ENCODE peak calls at places on chromosomes 16 and 17, in ten cellular contexts. N is kidney; E is endodermal cell; J is LHCN-M2; T is erythroblast; K is IMR-90; O is right atrium auricular region; X is anterior cingulate cortex; Y is activated naive CD4-positive, alpha-beta T cell; R is memory B cell. V is an unnamed sample.

GRCh38 chr17:8012045-8012580 is 9.7 kb downstream of the GUCY2D start:
- DNase-seq in K (no peak), J (no peak), O (no peak), Y (no peak), T (no peak), E (no peak), N (no peak), X (no peak), R (no peak), V (no peak)

GRCh38 chr17:67221062-67221998 is 23.7 kb downstream of the HELZ start:
- DNase-seq in J (peak), O (no peak), X (no peak), K (peak), N (no peak), E (peak), Y (no peak), T (peak), R (no peak), V (no peak)

GRCh38 chr16:84332975-84333684 is 35.2 kb upstream of the ATP2C2 start:
- DNase-seq in E (peak), J (no peak), R (no peak), N (no peak), K (no peak), X (no peak), O (no peak), Y (no peak), T (no peak), V (no peak)

GRCh38 chr17:76905036-76905435 is 36.8 kb downstream of the MGAT5B start:
- DNase-seq in O (no peak), T (no peak), Y (no peak), J (no peak), E (no peak), K (no peak), R (no peak), N (peak), X (no peak), V (no peak)

GRCh38 chr16:77555101-77555500 is 120.3 kb upstream of the ADAMTS18 start:
- DNase-seq in J (no peak), T (no peak), K (no peak), N (no peak), O (no peak), Y (no peak), R (no peak), X (no peak), E (no peak), V (no peak)

GRCh38 chr17:31003225-31003866 is 32.5 kb downstream of the RNF135 start:
- DNase-seq in T (no peak), R (no peak), O (no peak), Y (no peak), K (no peak), N (no peak), E (no peak), X (no peak), J (no peak), V (no peak)

GRCh38 chr17:57720636-57721035 is 24.5 kb downstream of the CCDC182 start:
- DNase-seq in X (no peak), E (no peak), T (no peak), J (no peak), N (no peak), K (no peak), Y (no peak), R (no peak), O (no peak), V (no peak)

GRCh38 chr17:59167571-59168001 is 12.0 kb downstream of the PRR11 start:
- DNase-seq in R (no peak), N (no peak), O (no peak), X (no peak), K (peak), T (peak), E (peak), Y (no peak), J (no peak), V (peak)

GRCh38 chr17:17702370-17702769 is 21.1 kb downstream of the RAI1 start:
- DNase-seq in J (no peak), N (no peak), K (no peak), E (no peak), O (no peak), X (no peak), R (no peak), Y (no peak), T (peak), V (no peak)

GRCh38 chr17:45270828-45271418 is 9.0 kb upstream of the SPATA32 start:
- DNase-seq in R (peak), O (no peak), Y (peak), E (peak), N (peak), X (no peak), T (peak), K (no peak), J (no peak), V (no peak)

GRCh38 chr16:66459878-66460277 is 32.8 kb downstream of the BEAN1 start:
- DNase-seq in Y (no peak), E (peak), O (no peak), N (no peak), X (no peak), K (no peak), R (no peak), T (no peak), J (no peak), V (no peak)

GRCh38 chr17:60169921-60170817 is 20.4 kb downstream of the CA4 start:
- DNase-seq in T (no peak), E (peak), O (no peak), R (no peak), Y (no peak), N (no peak), X (no peak), J (peak), K (peak), V (no peak)

GRCh38 chr17:82240506-82241182 is 11.8 kb downstream of the SLC16A3 start:
- DNase-seq in J (no peak), E (peak), R (no peak), Y (no peak), O (no peak), K (no peak), X (no peak), N (peak), T (no peak), V (no peak)

GRCh38 chr17:13362341-13363122 is 239.2 kb downstream of the HS3ST3A1 start:
- DNase-seq in R (no peak), E (peak), Y (no peak), J (peak), N (no peak), O (no peak), X (no peak), T (no peak), K (peak), V (no peak)

GRCh38 chr17:78559749-78560368 is 17.3 kb downstream of the DNAH17 start:
- DNase-seq in R (no peak), T (no peak), X (no peak), N (no peak), J (no peak), K (no peak), Y (no peak), E (peak), O (no peak), V (no peak)

GRCh38 chr17:34596897-34597296 is 17.5 kb downstream of the TMEM132E start:
- DNase-seq in K (no peak), X (no peak), Y (no peak), J (no peak), N (no peak), R (no peak), O (no peak), E (peak), T (no peak), V (no peak)

GRCh38 chr16:75402821-75403475 is 30.4 kb downstream of the CFDP1 start:
- DNase-seq in T (peak), O (no peak), X (no peak), N (no peak), J (peak), Y (no peak), R (peak), K (peak), E (no peak), V (no peak)

GRCh38 chr17:37168731-37169353 is 206.9 kb upstream of the C17orf78 start:
- DNase-seq in X (no peak), K (no peak), T (no peak), O (no peak), Y (no peak), N (no peak), E (no peak), J (peak), R (no peak), V (no peak)

GRCh38 chr17:48541574-48542113 is 3.3 kb downstream of the HOXB2 start:
- DNase-seq in T (peak), Y (peak), R (no peak), N (peak), O (no peak), J (peak), K (peak), E (peak), X (no peak), V (no peak)

GRCh38 chr16:46748775-46749705 is 896 bp upstream of the MYLK3 start:
- DNase-seq in Y (no peak), N (no peak), E (peak), K (no peak), T (peak), O (no peak), X (no peak), J (no peak), R (no peak), V (no peak)

GRCh38 chr17:77218902-77219301 is 78.1 kb downstream of the SEC14L1 start:
- DNase-seq in T (no peak), O (no peak), N (no peak), R (no peak), E (no peak), Y (no peak), J (no peak), K (no peak), X (no peak), V (no peak)

GRCh38 chr17:59893617-59894100 is 738 bp downstream of the RPS6KB1 start:
- DNase-seq in E (no peak), R (no peak), N (no peak), Y (no peak), X (no peak), K (peak), J (peak), T (peak), O (no peak), V (no peak)

GRCh38 chr16:2019500-2019899 is at the start of gene NPW:
- DNase-seq in X (no peak), E (peak), R (no peak), T (no peak), K (no peak), J (no peak), O (no peak), Y (no peak), N (peak), V (no peak)

GRCh38 chr17:78337244-78338109 is 22.4 kb downstream of the SOCS3 start:
- DNase-seq in N (peak), Y (no peak), K (peak), X (no peak), E (peak), J (peak), R (peak), T (no peak), O (no peak), V (no peak)

GRCh38 chr17:40724656-40725055 is 21.1 kb upstream of the KRT24 start:
- DNase-seq in J (no peak), X (no peak), E (no peak), R (no peak), T (no peak), N (no peak), O (no peak), Y (no peak), K (no peak), V (no peak)

GRCh38 chr17:67438669-67439068 is 61.6 kb downstream of the PITPNC1 start:
- DNase-seq in K (no peak), E (no peak), X (no peak), O (no peak), R (no peak), J (no peak), Y (no peak), N (no peak), T (no peak), V (no peak)